ENCODE peak calls at places on chromosomes 13 and 19, in four cellular contexts. One of them, this sample, is unnamed.
A peak's percentile ranks its signal among the peaks of the same experiment; 100 is the strongest.

GRCh38 chr19:6654347-6655310 is 15.3 kb downstream of the TNFSF14 start:
- DNase-seq in AML-193: no peak
- DNase-seq in AG08396: no peak
- DNase-seq in neuronal stem cell: no peak
- DNase-seq in this sample: no peak

GRCh38 chr13:112775791-112776279 is 86.0 kb downstream of the ATP11A start:
- DNase-seq in AML-193: no peak
- DNase-seq in AG08396: no peak
- DNase-seq in neuronal stem cell: no peak
- DNase-seq in this sample: no peak

GRCh38 chr13:46605089-46605488 is 52.1 kb downstream of the LRCH1 start:
- DNase-seq in AML-193: no peak
- DNase-seq in AG08396: no peak
- DNase-seq in neuronal stem cell: no peak
- DNase-seq in this sample: no peak

GRCh38 chr19:34313188-34313587 is 51.8 kb upstream of the GPI start:
- DNase-seq in AML-193: no peak
- DNase-seq in AG08396: no peak
- DNase-seq in neuronal stem cell: no peak
- DNase-seq in this sample: no peak

GRCh38 chr19:34254552-34255432 is at the start of gene GARRE1:
- DNase-seq in AML-193: no peak
- DNase-seq in AG08396: peak; percentile 69
- DNase-seq in neuronal stem cell: peak; percentile 48
- DNase-seq in this sample: peak; percentile 76

GRCh38 chr13:29484236-29484635 is 111.3 kb downstream of the SLC7A1 start:
- DNase-seq in AML-193: no peak
- DNase-seq in AG08396: no peak
- DNase-seq in neuronal stem cell: no peak
- DNase-seq in this sample: no peak

GRCh38 chr19:13016245-13016627 is 21.0 kb downstream of the NFIX start:
- DNase-seq in AML-193: no peak
- DNase-seq in AG08396: no peak
- DNase-seq in neuronal stem cell: no peak
- DNase-seq in this sample: no peak

GRCh38 chr19:8451885-8452284 is 7.1 kb downstream of the HNRNPM start:
- DNase-seq in AML-193: no peak
- DNase-seq in AG08396: peak; percentile 56
- DNase-seq in neuronal stem cell: no peak
- DNase-seq in this sample: no peak

GRCh38 chr19:18157465-18158063 is 4.6 kb downstream of the PIK3R2 start:
- DNase-seq in AML-193: no peak
- DNase-seq in AG08396: no peak
- DNase-seq in neuronal stem cell: no peak
- DNase-seq in this sample: peak; percentile 27

GRCh38 chr19:48962029-48962848 is 2.9 kb upstream of the FTL start:
- DNase-seq in AML-193: peak; percentile 68
- DNase-seq in AG08396: no peak
- DNase-seq in neuronal stem cell: no peak
- DNase-seq in this sample: no peak

GRCh38 chr13:34108396-34108795 is 290.4 kb downstream of the RFC3 start:
- DNase-seq in AML-193: no peak
- DNase-seq in AG08396: no peak
- DNase-seq in neuronal stem cell: no peak
- DNase-seq in this sample: no peak

GRCh38 chr13:38785047-38785446 is 98.2 kb downstream of the FREM2 start:
- DNase-seq in AML-193: no peak
- DNase-seq in AG08396: no peak
- DNase-seq in neuronal stem cell: no peak
- DNase-seq in this sample: no peak